ENCODE peak calls at places on chromosome 19, in six cellular contexts. H is Calu3, P is AG10803, N is IMR-90, O is esophagus squamous epithelium, E is activated B cell treated with CpG ODN at 0.5 μM for 24 hours. Z is an unnamed sample.

GRCh38 chr19:1618157-1619093 is 13.2 kb upstream of the UQCR11 start:
- DNase-seq in P (peak; percentile 17), H (peak; percentile 58), N (no peak), E (no peak), O (no peak), Z (peak; percentile 54)

GRCh38 chr19:43479226-43479625 is 13.8 kb upstream of the LYPD3 start:
- DNase-seq in H (no peak), E (no peak), O (no peak), P (no peak), N (no peak), Z (no peak)

GRCh38 chr19:4284176-4284958 is 5.3 kb downstream of the SHD start:
- DNase-seq in E (no peak), O (no peak), P (no peak), N (no peak), H (peak; percentile 21), Z (no peak)

GRCh38 chr19:2305974-2306806 is 1.8 kb downstream of the LINGO3 start:
- DNase-seq in N (no peak), O (no peak), E (no peak), P (no peak), H (no peak), Z (no peak)

GRCh38 chr19:33798701-33799111 is 2.0 kb downstream of the KCTD15 start:
- DNase-seq in P (peak; percentile 33), O (no peak), E (no peak), H (no peak), N (peak; percentile 27), Z (no peak)

GRCh38 chr19:9962623-9963290 is 26.4 kb upstream of the OLFM2 start:
- DNase-seq in E (no peak), H (no peak), O (no peak), P (no peak), N (no peak), Z (no peak)

GRCh38 chr19:6890938-6891337 is 3.6 kb downstream of the ADGRE1 start:
- DNase-seq in O (no peak), P (no peak), E (no peak), N (no peak), H (no peak), Z (peak; percentile 74)

GRCh38 chr19:2768365-2769132 is 14.5 kb downstream of the SGTA start:
- DNase-seq in E (no peak), O (no peak), H (no peak), P (no peak), N (no peak), Z (no peak)

GRCh38 chr19:3132971-3133792 is 2.7 kb upstream of the GNA15 start:
- DNase-seq in N (peak; percentile 21), P (peak; percentile 82), E (peak; percentile 41), H (no peak), O (no peak), Z (peak; percentile 96)

GRCh38 chr19:15283141-15283885 is 49.0 kb downstream of the BRD4 start:
- DNase-seq in P (peak; percentile 92), N (peak; percentile 59), H (no peak), E (no peak), O (no peak), Z (peak; percentile 50)

GRCh38 chr19:1942934-1943555 is 2.1 kb downstream of the CSNK1G2 start:
- DNase-seq in H (no peak), O (no peak), N (no peak), P (no peak), E (no peak), Z (no peak)

GRCh38 chr19:53102186-53102585 is 1.0 kb downstream of the ZNF160 start:
- DNase-seq in E (no peak), P (no peak), H (no peak), N (no peak), O (no peak), Z (no peak)

GRCh38 chr19:50909240-50910070 is 1.7 kb downstream of the KLK4 start:
- DNase-seq in H (peak; percentile 80), P (no peak), O (no peak), E (peak; percentile 28), N (no peak), Z (peak; percentile 58)

GRCh38 chr19:30719189-30719990 is 347.2 kb downstream of the ZNF536 start:
- DNase-seq in N (no peak), P (peak; percentile 26), O (no peak), H (peak; percentile 38), E (no peak), Z (peak; percentile 20)

GRCh38 chr19:15436826-15437110 is 13.0 kb downstream of the WIZ start:
- DNase-seq in E (no peak), O (no peak), N (no peak), H (no peak), P (no peak), Z (no peak)

GRCh38 chr19:8158411-8159074 is 9.2 kb upstream of the FBN3 start:
- DNase-seq in P (peak; percentile 62), E (no peak), N (peak; percentile 79), H (peak; percentile 55), O (no peak), Z (peak; percentile 56)

GRCh38 chr19:35543280-35544109 is 1.9 kb upstream of the TMEM147 start:
- DNase-seq in H (no peak), P (no peak), E (no peak), O (no peak), N (no peak), Z (no peak)

GRCh38 chr19:32232449-32232848 is 113.0 kb upstream of the ZNF507 start:
- DNase-seq in H (no peak), E (no peak), P (no peak), N (no peak), O (no peak), Z (no peak)

GRCh38 chr19:51788029-51788428 is 6.9 kb upstream of the FPR3 start:
- DNase-seq in O (no peak), E (no peak), H (no peak), N (no peak), P (no peak), Z (no peak)

GRCh38 chr19:32581704-32582164 is 744 bp downstream of the PDCD5 start:
- DNase-seq in N (peak; percentile 66), P (peak; percentile 43), H (peak; percentile 40), O (no peak), E (no peak), Z (no peak)

GRCh38 chr19:47411101-47411500 is 8.2 kb downstream of the MEIS3 start:
- DNase-seq in O (no peak), N (peak; percentile 40), H (no peak), E (no peak), P (no peak), Z (no peak)
- TF ChIP-seq CTCF in O (no peak), N (no peak), H (no peak), E (no peak), P (no peak), Z (no peak)

DNA sequence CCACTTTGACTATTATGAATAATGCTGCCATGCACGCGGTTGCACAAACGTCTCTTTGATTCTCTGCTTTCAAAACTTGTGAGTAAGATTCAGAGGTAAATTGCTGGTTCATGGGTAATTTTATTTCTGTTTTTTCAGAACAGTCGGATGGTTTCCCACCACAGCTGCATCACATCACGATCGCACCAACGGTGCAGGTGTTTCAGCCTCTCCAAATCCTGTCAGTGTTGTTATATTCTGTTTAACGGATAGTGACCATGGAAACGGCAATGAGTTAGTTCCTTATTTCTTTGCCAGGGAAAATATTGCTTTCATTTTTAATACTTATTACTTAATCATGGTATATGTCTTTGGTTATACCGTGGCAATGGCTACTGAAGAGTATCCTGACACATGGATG is 19.1 kb upstream of the ZNF835 start:
- DNase-seq in P (no peak), N (no peak), E (no peak), O (no peak), H (no peak), Z (no peak)
- TF ChIP-seq CTCF in P (no peak), N (no peak), E (no peak), O (no peak), H (no peak), Z (no peak)

DNA sequence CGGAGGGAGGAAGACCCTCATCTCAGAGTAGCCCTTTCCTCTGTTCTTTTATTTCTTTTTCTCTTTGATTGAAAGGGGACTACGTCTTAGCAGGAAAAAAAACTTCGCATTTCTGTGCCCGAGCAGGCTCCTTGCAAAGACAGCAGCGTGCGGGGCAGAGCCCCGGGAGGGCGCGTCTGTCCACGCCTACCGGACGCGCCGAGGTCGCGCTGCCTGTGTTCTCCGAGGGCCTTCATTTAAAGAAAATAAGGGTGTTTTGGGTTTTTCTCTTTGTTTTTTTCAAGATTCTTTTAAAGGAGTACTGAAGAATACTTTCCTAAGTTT is 29.2 kb downstream of the CERS1 start:
- DNase-seq in O (no peak), H (no peak), E (no peak), N (no peak), P (no peak), Z (no peak)
- TF ChIP-seq CTCF in O (no peak), H (no peak), E (no peak), N (no peak), P (no peak), Z (peak; percentile 73)

GRCh38 chr19:45553464-45553863 is 31.1 kb downstream of the OPA3 start:
- DNase-seq in N (no peak), P (no peak), H (no peak), E (no peak), O (no peak), Z (no peak)
- TF ChIP-seq CTCF in N (no peak), P (no peak), H (no peak), E (no peak), O (peak; percentile 46), Z (no peak)

GRCh38 chr19:23913931-23914330 is 755 bp upstream of the ZNF726 start:
- DNase-seq in P (peak; percentile 1), N (no peak), E (no peak), H (no peak), O (no peak), Z (no peak)
- TF ChIP-seq CTCF in P (no peak), N (no peak), E (no peak), H (no peak), O (no peak), Z (no peak)

GRCh38 chr19:48815870-48816501 is 5.2 kb upstream of the BCAT2 start:
- DNase-seq in N (peak; percentile 43), H (peak; percentile 27), O (no peak), P (peak; percentile 45), E (no peak), Z (peak; percentile 35)
- TF ChIP-seq CTCF in N (no peak), H (no peak), O (no peak), P (peak; percentile 4), E (no peak), Z (no peak)